ENCODE peak calls at places on chromosomes 16 and 17, in four cellular contexts. One of them, this sample, is unnamed.

GRCh38 chr17:381941-382643 is 29.5 kb upstream of the RPH3AL start:
- DNase-seq in GM23338: no peak
- DNase-seq in fibroblast of lung: no peak
- DNase-seq in H1: no peak
- DNase-seq in this sample: no peak

GRCh38 chr16:19168173-19169080 is at the start of gene SYT17:
- DNase-seq in GM23338: peak
- DNase-seq in fibroblast of lung: no peak
- DNase-seq in H1: peak
- DNase-seq in this sample: no peak

GRCh38 chr16:67770371-67770991 is 35.9 kb downstream of the RANBP10 start:
- DNase-seq in GM23338: no peak
- DNase-seq in fibroblast of lung: peak
- DNase-seq in H1: no peak
- DNase-seq in this sample: no peak

GRCh38 chr17:63834431-63835166 is 7.1 kb upstream of the FTSJ3 start:
- DNase-seq in GM23338: peak
- DNase-seq in fibroblast of lung: peak
- DNase-seq in H1: peak
- DNase-seq in this sample: peak

GRCh38 chr17:6437466-6437865 is 2.5 kb upstream of the AIPL1 start:
- DNase-seq in GM23338: peak
- DNase-seq in fibroblast of lung: no peak
- DNase-seq in H1: no peak
- DNase-seq in this sample: no peak

GRCh38 chr17:83154311-83155127 is 75.1 kb downstream of the METRNL start:
- DNase-seq in GM23338: no peak
- DNase-seq in fibroblast of lung: no peak
- DNase-seq in H1: no peak
- DNase-seq in this sample: no peak

GRCh38 chr17:72219136-72219823 is 98.5 kb downstream of the SOX9 start:
- DNase-seq in GM23338: peak
- DNase-seq in fibroblast of lung: no peak
- DNase-seq in H1: peak
- DNase-seq in this sample: no peak

GRCh38 chr16:4116328-4117249 is at the start of gene ADCY9:
- DNase-seq in GM23338: peak
- DNase-seq in fibroblast of lung: peak
- DNase-seq in H1: peak
- DNase-seq in this sample: peak

GRCh38 chr17:34357398-34357797 is 1.1 kb downstream of the CCL13 start:
- DNase-seq in GM23338: peak
- DNase-seq in fibroblast of lung: no peak
- DNase-seq in H1: no peak
- DNase-seq in this sample: no peak

GRCh38 chr16:79008036-79008868 is 592.3 kb downstream of the MAF start:
- DNase-seq in GM23338: no peak
- DNase-seq in fibroblast of lung: no peak
- DNase-seq in H1: no peak
- DNase-seq in this sample: no peak

GRCh38 chr16:68197250-68197649 is 38.7 kb downstream of the ESRP2 start:
- DNase-seq in GM23338: no peak
- DNase-seq in fibroblast of lung: no peak
- DNase-seq in H1: no peak
- DNase-seq in this sample: no peak

GRCh38 chr16:88073201-88073721 is 122.0 kb downstream of the BANP start:
- DNase-seq in GM23338: no peak
- DNase-seq in fibroblast of lung: no peak
- DNase-seq in H1: no peak
- DNase-seq in this sample: no peak

GRCh38 chr16:55264949-55265348 is 59.1 kb upstream of the IRX6 start:
- DNase-seq in GM23338: no peak
- DNase-seq in fibroblast of lung: no peak
- DNase-seq in H1: no peak
- DNase-seq in this sample: no peak

GRCh38 chr17:4782652-4783051 is 3.5 kb downstream of the VMO1 start:
- DNase-seq in GM23338: peak
- DNase-seq in fibroblast of lung: no peak
- DNase-seq in H1: peak
- DNase-seq in this sample: no peak

GRCh38 chr16:54585094-54585493 is 298.5 kb upstream of the IRX3 start:
- DNase-seq in GM23338: peak
- DNase-seq in fibroblast of lung: no peak
- DNase-seq in H1: no peak
- DNase-seq in this sample: no peak

GRCh38 chr17:75661531-75661930 is 5.4 kb downstream of the RECQL5 start:
- DNase-seq in GM23338: no peak
- DNase-seq in fibroblast of lung: no peak
- DNase-seq in H1: no peak
- DNase-seq in this sample: no peak

GRCh38 chr16:66292241-66292935 is 74.1 kb upstream of the CDH5 start:
- DNase-seq in GM23338: no peak
- DNase-seq in fibroblast of lung: no peak
- DNase-seq in H1: no peak
- DNase-seq in this sample: no peak

GRCh38 chr16:1546430-1546829 is 13.0 kb downstream of the TMEM204 start:
- DNase-seq in GM23338: no peak
- DNase-seq in fibroblast of lung: no peak
- DNase-seq in H1: no peak
- DNase-seq in this sample: no peak

GRCh38 chr17:45160505-45161287 is 979 bp upstream of the HEXIM2 start:
- DNase-seq in GM23338: peak
- DNase-seq in fibroblast of lung: peak
- DNase-seq in H1: peak
- DNase-seq in this sample: no peak

GRCh38 chr17:74240637-74241036 is 27.3 kb downstream of the TTYH2 start:
- DNase-seq in GM23338: no peak
- DNase-seq in fibroblast of lung: peak
- DNase-seq in H1: no peak
- DNase-seq in this sample: no peak

GRCh38 chr17:45431531-45432404 is 902 bp downstream of the ARHGAP27 start:
- DNase-seq in GM23338: peak
- DNase-seq in fibroblast of lung: no peak
- DNase-seq in H1: peak
- DNase-seq in this sample: peak

GRCh38 chr17:77214743-77215142 is 74.0 kb downstream of the SEC14L1 start:
- DNase-seq in GM23338: peak
- DNase-seq in fibroblast of lung: peak
- DNase-seq in H1: peak
- DNase-seq in this sample: peak

GRCh38 chr17:77212081-77212832 is 71.5 kb downstream of the SEC14L1 start:
- DNase-seq in GM23338: no peak
- DNase-seq in fibroblast of lung: no peak
- DNase-seq in H1: no peak
- DNase-seq in this sample: no peak

GRCh38 chr17:77212833-77213777 is 72.3 kb downstream of the SEC14L1 start:
- DNase-seq in GM23338: no peak
- DNase-seq in fibroblast of lung: no peak
- DNase-seq in H1: no peak
- DNase-seq in this sample: no peak

GRCh38 chr17:77214328-77214727 is 73.6 kb downstream of the SEC14L1 start:
- DNase-seq in GM23338: no peak
- DNase-seq in fibroblast of lung: no peak
- DNase-seq in H1: no peak
- DNase-seq in this sample: no peak

DNA sequence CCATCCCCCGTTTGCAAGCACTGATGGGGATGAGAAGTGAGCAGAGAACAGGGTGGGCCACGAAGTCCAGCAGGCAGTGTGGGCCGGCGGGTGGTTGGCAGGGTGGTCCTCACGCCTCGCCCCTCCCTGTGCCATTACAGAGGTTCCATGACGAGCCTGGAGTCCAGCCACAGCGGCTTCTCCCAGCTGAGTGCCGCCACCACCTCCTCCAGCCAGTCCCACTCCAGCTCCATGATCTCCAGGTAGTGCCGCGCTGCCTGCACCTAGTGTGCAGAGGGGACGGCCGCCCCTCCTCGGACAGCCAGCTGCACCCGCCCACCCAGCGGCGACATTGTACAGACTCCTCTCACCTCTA is 73.0 kb downstream of the SEC14L1 start:
- DNase-seq in GM23338: no peak
- DNase-seq in fibroblast of lung: no peak
- DNase-seq in H1: no peak
- DNase-seq in this sample: no peak
- TF ChIP-seq EZH2 in GM23338: no peak
- TF ChIP-seq EZH2 in fibroblast of lung: no peak
- TF ChIP-seq EZH2 in H1: no peak
- TF ChIP-seq EZH2 in this sample: no peak

GRCh38 chr17:56595831-56596740 is 2.6 kb downstream of the NOG start:
- DNase-seq in GM23338: peak
- DNase-seq in fibroblast of lung: no peak
- DNase-seq in H1: peak
- DNase-seq in this sample: no peak
- TF ChIP-seq EZH2 in GM23338: peak
- TF ChIP-seq EZH2 in fibroblast of lung: no peak
- TF ChIP-seq EZH2 in H1: no peak
- TF ChIP-seq EZH2 in this sample: no peak

GRCh38 chr17:36616391-36617029 is 15.1 kb downstream of the MRM1 start:
- DNase-seq in GM23338: no peak
- DNase-seq in fibroblast of lung: no peak
- DNase-seq in H1: no peak
- DNase-seq in this sample: no peak
- TF ChIP-seq EZH2 in GM23338: no peak
- TF ChIP-seq EZH2 in fibroblast of lung: no peak
- TF ChIP-seq EZH2 in H1: no peak
- TF ChIP-seq EZH2 in this sample: no peak

DNA sequence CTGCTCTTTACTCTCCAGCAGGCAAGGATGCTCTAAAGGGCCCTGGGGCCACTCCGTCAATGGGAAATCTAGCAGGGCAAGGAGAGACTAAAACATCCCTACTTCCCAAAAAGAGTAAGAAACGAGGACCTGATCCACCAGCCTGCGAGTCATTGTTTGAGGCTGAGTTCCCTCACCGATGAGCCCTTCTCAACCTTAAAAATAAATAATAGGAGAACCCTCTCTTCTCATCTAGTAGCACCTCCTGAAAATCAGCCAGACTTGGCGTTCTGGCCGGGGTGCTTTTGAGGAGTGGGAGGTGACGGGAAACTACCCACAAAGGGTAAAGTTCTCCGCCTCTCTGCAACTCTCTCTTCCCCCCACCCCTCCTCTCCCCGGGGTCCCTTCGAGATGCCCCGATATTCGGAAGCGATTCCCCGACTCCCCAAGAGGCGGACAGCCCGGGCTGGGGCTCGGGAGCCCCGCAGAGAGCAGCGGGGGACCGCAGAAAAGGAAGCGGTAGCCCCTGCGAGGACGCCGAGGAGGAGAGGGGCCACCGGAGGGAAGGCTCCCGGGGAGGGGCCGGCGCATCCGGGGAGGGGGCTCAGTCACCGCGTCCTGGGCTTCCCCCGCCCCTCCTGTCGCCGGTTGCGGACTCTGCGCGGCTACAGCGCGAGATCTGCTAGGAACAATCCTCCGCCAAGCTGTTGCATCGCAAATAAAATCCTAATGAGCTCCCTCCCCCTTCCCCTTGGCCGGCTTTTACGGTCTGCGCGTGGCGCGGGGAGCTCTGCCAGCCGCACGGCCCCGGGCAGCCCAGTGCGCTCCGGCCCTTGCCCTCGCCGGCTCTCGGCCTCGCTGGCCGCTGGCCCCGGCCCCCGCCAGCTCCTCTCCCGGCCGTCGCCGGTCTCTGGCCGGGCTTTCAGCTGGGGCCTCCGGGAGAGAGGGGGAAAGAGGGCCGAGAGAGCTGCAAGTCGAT is 1.3 kb downstream of the HOXB9 start:
- DNase-seq in GM23338: peak
- DNase-seq in fibroblast of lung: no peak
- DNase-seq in H1: peak
- DNase-seq in this sample: no peak
- TF ChIP-seq EZH2 in GM23338: peak
- TF ChIP-seq EZH2 in fibroblast of lung: peak
- TF ChIP-seq EZH2 in H1: peak
- TF ChIP-seq EZH2 in this sample: no peak

GRCh38 chr17:79607941-79608728 is 2.7 kb downstream of the RBFOX3 start:
- DNase-seq in GM23338: peak
- DNase-seq in fibroblast of lung: no peak
- DNase-seq in H1: peak
- DNase-seq in this sample: peak

GRCh38 chr17:79609616-79610150 is 1.2 kb downstream of the RBFOX3 start:
- DNase-seq in GM23338: peak
- DNase-seq in fibroblast of lung: no peak
- DNase-seq in H1: peak
- DNase-seq in this sample: no peak

GRCh38 chr17:79610151-79610645 is 653 bp downstream of the RBFOX3 start:
- DNase-seq in GM23338: no peak
- DNase-seq in fibroblast of lung: no peak
- DNase-seq in H1: no peak
- DNase-seq in this sample: no peak

GRCh38 chr17:79608729-79609039 is 2.2 kb downstream of the RBFOX3 start:
- DNase-seq in GM23338: no peak
- DNase-seq in fibroblast of lung: no peak
- DNase-seq in H1: no peak
- DNase-seq in this sample: no peak

DNA sequence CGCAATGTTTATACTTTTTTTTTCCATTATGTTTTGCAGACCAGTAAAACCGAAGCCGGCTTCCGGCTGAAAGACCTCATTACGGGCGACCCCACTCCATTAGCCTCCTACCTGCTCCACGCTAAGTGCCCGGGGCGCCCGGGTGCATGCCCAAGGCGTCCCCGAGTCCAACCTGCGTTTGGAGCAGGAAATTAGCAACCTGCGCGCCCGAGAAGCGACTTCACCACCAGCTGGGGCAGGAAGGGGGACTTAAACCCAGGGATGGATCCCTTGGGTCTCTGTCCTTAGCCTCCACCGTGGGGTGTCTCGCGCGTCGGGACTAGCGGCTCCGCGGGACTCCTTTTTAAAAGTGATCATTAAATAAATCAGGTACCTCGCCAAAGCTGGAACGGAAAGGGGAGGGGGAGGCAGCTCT is 1.7 kb downstream of the RBFOX3 start:
- DNase-seq in GM23338: peak
- DNase-seq in fibroblast of lung: no peak
- DNase-seq in H1: no peak
- DNase-seq in this sample: no peak
- TF ChIP-seq EZH2 in GM23338: peak
- TF ChIP-seq EZH2 in fibroblast of lung: no peak
- TF ChIP-seq EZH2 in H1: peak
- TF ChIP-seq EZH2 in this sample: no peak

This sample was measured in HCT116.